ENCODE peak calls at places on chromosomes 3 and 15, in ten cellular contexts. P is PC-3, H is psoas muscle, E is fibroblast of lung, J is NB4, Y is left lung, T is fibroblast of the aortic adventitia, O is neural progenitor cell, Q is ovary, G is cardiac fibroblast. W is an unnamed sample.

GRCh38 chr3:72288955-72289707 is 504.2 kb upstream of the PROK2 start:
- DNase-seq in P (no peak), H (no peak), E (peak; percentile 88), J (peak; percentile 38), Y (no peak), T (no peak), O (peak; percentile 73), Q (no peak), G (peak; percentile 19), W (peak; percentile 47)

GRCh38 chr3:78907367-78907766 is 860.4 kb downstream of the ROBO1 start:
- DNase-seq in P (no peak), H (no peak), E (peak; percentile 17), J (no peak), Y (no peak), T (no peak), O (no peak), Q (no peak), G (peak; percentile 71), W (no peak)

GRCh38 chr3:61616586-61616985 is 55.2 kb downstream of the PTPRG start:
- DNase-seq in P (no peak), H (no peak), E (no peak), J (no peak), Y (no peak), T (no peak), O (no peak), Q (no peak), G (no peak), W (no peak)

GRCh38 chr3:111732248-111732879 is 126.7 kb upstream of the PHLDB2 start:
- DNase-seq in P (no peak), H (no peak), E (no peak), J (no peak), Y (no peak), T (no peak), O (no peak), Q (no peak), G (no peak), W (no peak)

GRCh38 chr3:197186887-197187588 is 111.4 kb downstream of the DLG1 start:
- DNase-seq in P (peak; percentile 77), H (no peak), E (peak; percentile 42), J (peak; percentile 75), Y (no peak), T (peak; percentile 76), O (peak; percentile 71), Q (no peak), G (peak; percentile 75), W (no peak)

GRCh38 chr3:101833446-101833974 is 15.8 kb upstream of the NFKBIZ start:
- DNase-seq in P (no peak), H (no peak), E (no peak), J (no peak), Y (no peak), T (no peak), O (no peak), Q (no peak), G (no peak), W (no peak)

GRCh38 chr15:37050345-37050744 is 50.0 kb downstream of the MEIS2 start:
- DNase-seq in P (no peak), H (no peak), E (no peak), J (no peak), Y (no peak), T (no peak), O (no peak), Q (no peak), G (no peak), W (no peak)

GRCh38 chr3:122728186-122728585 is 47.5 kb downstream of the PARP14 start:
- DNase-seq in P (no peak), H (no peak), E (no peak), J (no peak), Y (no peak), T (no peak), O (no peak), Q (no peak), G (no peak), W (no peak)

GRCh38 chr3:187027531-187027936 is 97.2 kb downstream of the ST6GAL1 start:
- DNase-seq in P (no peak), H (no peak), E (no peak), J (no peak), Y (no peak), T (no peak), O (no peak), Q (no peak), G (no peak), W (no peak)

GRCh38 chr3:195558602-195559001 is 15.5 kb upstream of the PPP1R2 start:
- DNase-seq in P (peak; percentile 65), H (peak; percentile 82), E (no peak), J (peak; percentile 61), Y (no peak), T (peak; percentile 41), O (peak; percentile 58), Q (no peak), G (peak; percentile 62), W (peak; percentile 10)

GRCh38 chr3:50623840-50624474 is 7.0 kb downstream of the MAPKAPK3 start:
- DNase-seq in P (no peak), H (peak; percentile 64), E (peak; percentile 28), J (no peak), Y (no peak), T (no peak), O (no peak), Q (no peak), G (no peak), W (no peak)

GRCh38 chr3:113167929-113168771 is 43.2 kb upstream of the BOC start:
- DNase-seq in P (no peak), H (peak; percentile 64), E (no peak), J (no peak), Y (no peak), T (no peak), O (no peak), Q (no peak), G (no peak), W (no peak)

GRCh38 chr3:25165306-25165705 is 262.8 kb upstream of the RARB start:
- DNase-seq in P (no peak), H (no peak), E (no peak), J (no peak), Y (no peak), T (no peak), O (no peak), Q (no peak), G (no peak), W (no peak)

GRCh38 chr15:68442041-68442440 is 10.1 kb upstream of the ITGA11 start:
- DNase-seq in P (no peak), H (peak; percentile 58), E (no peak), J (no peak), Y (no peak), T (no peak), O (no peak), Q (peak; percentile 52), G (no peak), W (no peak)

GRCh38 chr15:48806151-48806550 is 4.7 kb downstream of the CEP152 start:
- DNase-seq in P (no peak), H (no peak), E (no peak), J (peak; percentile 80), Y (no peak), T (peak; percentile 49), O (no peak), Q (no peak), G (peak; percentile 72), W (no peak)
- H3K4me3 ChIP-seq in P (no peak overlapping the region), H (no peak overlapping the region), E (no peak overlapping the region), J (peak overlapping the region; percentile 37), Y (no peak overlapping the region), T (no peak overlapping the region), O (no peak overlapping the region), Q (no peak overlapping the region), G (no peak overlapping the region), W (no peak overlapping the region)

DNA sequence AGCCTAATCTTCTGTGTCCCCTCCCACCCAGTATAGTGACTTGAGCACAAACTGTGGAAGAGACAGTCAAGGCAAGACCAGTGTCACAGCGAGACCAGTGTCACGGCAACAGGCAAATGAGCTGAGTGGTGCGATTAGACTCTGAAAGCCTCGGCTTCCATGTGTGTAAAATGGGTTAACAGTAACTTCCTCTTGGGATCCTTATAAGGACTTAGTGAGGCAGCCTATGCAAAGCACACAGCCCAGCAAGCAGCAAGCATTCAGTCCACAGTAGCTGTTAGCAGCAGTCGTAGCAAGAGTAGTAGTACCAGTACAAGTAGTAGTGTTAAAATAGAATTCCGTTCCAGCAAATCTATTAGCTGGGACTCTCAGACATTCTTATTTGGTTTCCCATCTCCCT is 334.1 kb downstream of the GABRB3 start:
- DNase-seq in P (no peak), H (no peak), E (no peak), J (no peak), Y (no peak), T (no peak), O (no peak), Q (no peak), G (no peak), W (no peak)
- TF ChIP-seq CTCF in P (no peak), H (no peak), E (no peak), J (no peak), Y (no peak), T (no peak), O (no peak), Q (no peak), G (no peak), W (no peak)

GRCh38 chr3:129161860-129162271 is 1.0 kb upstream of the ISY1 start:
- DNase-seq in P (peak; percentile 8), H (peak; percentile 66), E (peak; percentile 16), J (peak; percentile 56), Y (no peak), T (no peak), O (peak; percentile 27), Q (no peak), G (no peak), W (no peak)

GRCh38 chr3:129164500-129164899 is 3.6 kb upstream of the ISY1 start:
- DNase-seq in P (no peak), H (no peak), E (no peak), J (no peak), Y (no peak), T (no peak), O (no peak), Q (no peak), G (no peak), W (no peak)

GRCh38 chr3:129166579-129167332 is 5.9 kb upstream of the ISY1 start:
- DNase-seq in P (no peak), H (no peak), E (no peak), J (no peak), Y (no peak), T (no peak), O (no peak), Q (no peak), G (no peak), W (no peak)

GRCh38 chr3:129160891-129161859 is at the start of gene ISY1:
- DNase-seq in P (peak; percentile 90), H (peak; percentile 94), E (peak; percentile 95), J (peak; percentile 96), Y (peak; percentile 94), T (peak; percentile 99), O (peak; percentile 97), Q (peak; percentile 88), G (peak; percentile 99), W (peak; percentile 79)

GRCh38 chr3:129162729-129163579 is 2.1 kb upstream of the ISY1 start:
- DNase-seq in P (no peak), H (no peak), E (no peak), J (peak; percentile 58), Y (no peak), T (no peak), O (peak; percentile 51), Q (no peak), G (no peak), W (no peak)
- H3K4me3 ChIP-seq in P (peak overlapping the region; percentile 82), H (peak overlapping the region; percentile 96), E (no peak overlapping the region), J (peak overlapping the region; percentile 96), Y (no peak overlapping the region), T (no peak overlapping the region), O (no peak overlapping the region), Q (no peak overlapping the region), G (no peak overlapping the region), W (no peak overlapping the region)

DNA sequence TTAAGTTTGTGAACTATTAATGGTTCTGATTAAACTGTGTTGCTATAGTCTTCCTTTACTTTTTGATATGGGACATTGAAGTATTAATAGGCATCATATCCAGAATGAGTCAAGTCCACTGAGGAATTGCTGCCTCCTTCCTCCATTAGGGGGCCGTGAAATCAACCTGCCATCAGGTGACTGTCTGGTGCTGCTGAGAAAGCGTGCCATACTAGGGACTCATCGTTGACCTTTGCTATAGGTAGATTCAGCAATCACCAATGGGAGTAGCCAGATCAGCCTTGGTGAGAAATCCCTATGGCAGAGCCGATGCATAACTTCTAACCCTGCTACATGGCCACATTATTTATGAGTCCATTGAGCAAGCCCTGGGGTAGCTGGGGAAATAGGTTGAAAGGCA is 30.1 kb upstream of the SLC28A2 start:
- DNase-seq in P (peak; percentile 31), H (no peak), E (no peak), J (no peak), Y (no peak), T (no peak), O (no peak), Q (no peak), G (no peak), W (no peak)
- TF ChIP-seq CTCF in P (peak; percentile 34), H (no peak), E (no peak), J (no peak), Y (no peak), T (no peak), O (no peak), Q (no peak), G (no peak), W (no peak)